ENCODE peak calls at places on chromosome 9, in ten cellular contexts. A is stimulated activated naive B cell treated with anti-CD40 and anti-IgM and Interleukin-4, amounts not matched to agents 10 μg/mL and 1 μg/mL and 100 μg/mL, for 72 hours; B is lower lobe of right lung; R is COR-L47; G is ACHN; S is ELR; W is CD4-positive, CD25-positive, alpha-beta regulatory T cell; F is GM03348; D is mesendoderm; M is NCI-H2171. C is an unnamed sample.

GRCh38 chr9:108056805-108057386 is 567.3 kb upstream of the KLF4 start:
- DNase-seq in A (no peak), B (no peak), R (no peak), G (peak), S (peak), W (no peak), F (peak), D (no peak), M (no peak), C (no peak)

GRCh38 chr9:121399883-121400607 is 30.0 kb upstream of the STOM start:
- DNase-seq in A (no peak), B (no peak), R (peak), G (peak), S (peak), W (peak), F (peak), D (peak), M (peak), C (peak)

GRCh38 chr9:138105123-138105415 is 227.5 kb downstream of the CACNA1B start:
- DNase-seq in A (no peak), B (no peak), R (no peak), G (no peak), S (no peak), W (no peak), F (no peak), D (no peak), M (no peak), C (no peak)

GRCh38 chr9:32384364-32385134 is at the start of gene ACO1:
- DNase-seq in A (peak), B (peak), R (peak), G (peak), S (peak), W (peak), F (peak), D (peak), M (peak), C (peak)

GRCh38 chr9:137222190-137223077 is at the start of gene RNF208:
- DNase-seq in A (no peak), B (no peak), R (no peak), G (peak), S (peak), W (peak), F (peak), D (no peak), M (peak), C (no peak)

GRCh38 chr9:98264510-98264909 is 9.1 kb upstream of the TBC1D2 start:
- DNase-seq in A (no peak), B (no peak), R (no peak), G (no peak), S (no peak), W (no peak), F (no peak), D (no peak), M (no peak), C (no peak)

GRCh38 chr9:128081052-128081451 is 13.0 kb downstream of the SLC25A25 start:
- DNase-seq in A (no peak), B (no peak), R (no peak), G (no peak), S (peak), W (no peak), F (peak), D (no peak), M (no peak), C (no peak)

GRCh38 chr9:135254176-135255032 is 166.9 kb downstream of the OLFM1 start:
- DNase-seq in A (no peak), B (peak), R (no peak), G (no peak), S (no peak), W (no peak), F (no peak), D (no peak), M (no peak), C (no peak)

GRCh38 chr9:114196924-114197570 is 41.7 kb downstream of the COL27A1 start:
- DNase-seq in A (no peak), B (no peak), R (no peak), G (no peak), S (no peak), W (no peak), F (no peak), D (no peak), M (no peak), C (no peak)

GRCh38 chr9:114174557-114174875 is 19.2 kb downstream of the COL27A1 start:
- DNase-seq in A (no peak), B (no peak), R (no peak), G (no peak), S (no peak), W (no peak), F (no peak), D (no peak), M (no peak), C (no peak)

GRCh38 chr9:19009566-19009965 is 23.4 kb downstream of the SAXO1 start:
- DNase-seq in A (no peak), B (no peak), R (no peak), G (no peak), S (no peak), W (no peak), F (no peak), D (no peak), M (no peak), C (no peak)

GRCh38 chr9:114829686-114830085 is 23.8 kb upstream of the TNFSF15 start:
- DNase-seq in A (no peak), B (no peak), R (no peak), G (no peak), S (no peak), W (no peak), F (no peak), D (no peak), M (no peak), C (no peak)

GRCh38 chr9:72579190-72579589 is 57.8 kb downstream of the TMC1 start:
- DNase-seq in A (no peak), B (no peak), R (no peak), G (no peak), S (peak), W (no peak), F (peak), D (no peak), M (no peak), C (no peak)

GRCh38 chr9:68832853-68833518 is 127.9 kb downstream of the PIP5K1B start:
- DNase-seq in A (no peak), B (no peak), R (no peak), G (no peak), S (no peak), W (no peak), F (no peak), D (no peak), M (no peak), C (no peak)